ENCODE peak calls at places on chromosomes 11 and 22, in four cellular contexts. One of them, this sample, is unnamed.
A peak's percentile ranks its signal among the peaks of the same experiment; 100 is the strongest.

GRCh38 chr11:11968511-11969280 is 39.7 kb downstream of the DKK3 start:
- DNase-seq in GM12878: no peak
- DNase-seq in SK-N-SH: peak; percentile 89
- DNase-seq in stomach: no peak
- DNase-seq in this sample: no peak

GRCh38 chr11:122197055-122197987 is 81.3 kb upstream of the BLID start:
- DNase-seq in GM12878: no peak
- DNase-seq in stomach: no peak
- DNase-seq in SK-N-SH: no peak
- DNase-seq in this sample: no peak

GRCh38 chr11:116513894-116514293 is 258.9 kb downstream of the BUD13 start:
- DNase-seq in SK-N-SH: no peak
- DNase-seq in GM12878: no peak
- DNase-seq in stomach: no peak
- DNase-seq in this sample: no peak

GRCh38 chr22:28604961-28605360 is 74.7 kb downstream of the TTC28 start:
- DNase-seq in stomach: no peak
- DNase-seq in SK-N-SH: no peak
- DNase-seq in GM12878: no peak
- DNase-seq in this sample: no peak

GRCh38 chr11:132472411-132473205 is 1059.7 kb downstream of the OPCML start:
- DNase-seq in GM12878: no peak
- DNase-seq in SK-N-SH: no peak
- DNase-seq in stomach: no peak
- DNase-seq in this sample: no peak

GRCh38 chr11:1232328-1233321 is 9.8 kb downstream of the MUC5B start:
- DNase-seq in SK-N-SH: peak; percentile 29
- DNase-seq in stomach: no peak
- DNase-seq in GM12878: no peak
- DNase-seq in this sample: peak; percentile 49

GRCh38 chr22:47154621-47155081 is 392.2 kb downstream of the TBC1D22A start:
- DNase-seq in SK-N-SH: peak; percentile 88
- DNase-seq in GM12878: no peak
- DNase-seq in stomach: peak; percentile 50
- DNase-seq in this sample: no peak

GRCh38 chr11:35305670-35306382 is 113.5 kb downstream of the SLC1A2 start:
- DNase-seq in stomach: peak; percentile 36
- DNase-seq in GM12878: no peak
- DNase-seq in SK-N-SH: peak; percentile 63
- DNase-seq in this sample: no peak

GRCh38 chr11:27203077-27203476 is 159.9 kb downstream of the CCDC34 start:
- DNase-seq in SK-N-SH: no peak
- DNase-seq in stomach: no peak
- DNase-seq in GM12878: no peak
- DNase-seq in this sample: no peak

GRCh38 chr11:93843906-93844305 is 6.5 kb downstream of the VSTM5 start:
- DNase-seq in GM12878: no peak
- DNase-seq in SK-N-SH: no peak
- DNase-seq in stomach: no peak
- DNase-seq in this sample: no peak

GRCh38 chr22:35480143-35480542 is 60.5 kb upstream of the RASD2 start:
- DNase-seq in GM12878: no peak
- DNase-seq in stomach: peak; percentile 56
- DNase-seq in SK-N-SH: no peak
- DNase-seq in this sample: no peak

GRCh38 chr11:10638285-10638684 is 55.3 kb downstream of the IRAG1 start:
- DNase-seq in SK-N-SH: peak; percentile 48
- DNase-seq in stomach: no peak
- DNase-seq in GM12878: no peak
- DNase-seq in this sample: peak; percentile 76

GRCh38 chr22:46845281-46846153 is 83.1 kb downstream of the TBC1D22A start:
- DNase-seq in GM12878: no peak
- DNase-seq in SK-N-SH: peak; percentile 46
- DNase-seq in stomach: no peak
- DNase-seq in this sample: peak; percentile 62

GRCh38 chr22:50192825-50193204 is 7.1 kb downstream of the TRABD start:
- DNase-seq in GM12878: no peak
- DNase-seq in stomach: peak; percentile 53
- DNase-seq in SK-N-SH: no peak
- DNase-seq in this sample: no peak

DNA sequence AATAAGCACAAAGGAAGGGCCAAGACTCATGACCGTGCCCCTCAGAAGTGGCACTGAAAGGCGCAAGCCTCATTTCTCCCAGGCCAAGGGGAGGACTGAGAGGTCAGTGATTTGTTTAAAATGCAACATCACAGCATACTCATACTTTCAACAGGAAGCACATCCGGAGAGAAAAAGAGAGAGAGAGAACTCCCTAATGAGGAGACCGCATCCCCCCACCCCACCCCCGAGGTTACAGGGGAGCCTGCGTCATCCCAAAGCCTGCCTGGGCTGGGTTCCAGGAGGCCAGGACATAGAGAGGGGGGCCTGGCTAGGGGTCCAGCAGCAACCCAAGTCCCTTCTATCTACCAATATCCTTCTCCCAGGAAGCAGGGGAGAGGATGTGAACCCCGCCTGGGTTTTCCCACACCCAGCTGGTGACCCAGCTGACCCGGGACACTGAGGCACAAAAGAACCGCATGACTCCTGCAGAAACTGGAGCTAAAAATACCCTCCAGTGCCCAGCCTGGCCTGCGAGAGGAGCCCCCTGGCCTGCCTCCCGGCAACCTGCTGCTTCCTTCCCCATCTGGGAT is 3.8 kb downstream of the CSNK1E start:
- DNase-seq in stomach: peak; percentile 50
- DNase-seq in SK-N-SH: no peak
- DNase-seq in GM12878: peak; percentile 35
- DNase-seq in this sample: no peak
- TF ChIP-seq POLR2AphosphoS5 in stomach: peak; percentile 63
- TF ChIP-seq POLR2AphosphoS5 in SK-N-SH: no peak
- TF ChIP-seq POLR2AphosphoS5 in GM12878: no peak
- TF ChIP-seq POLR2AphosphoS5 in this sample: no peak

GRCh38 chr22:29854432-29854831 is 16.4 kb upstream of the ASCC2 start:
- DNase-seq in SK-N-SH: no peak
- DNase-seq in stomach: no peak
- DNase-seq in GM12878: no peak
- DNase-seq in this sample: no peak

GRCh38 chr22:29856496-29856895 is 18.4 kb upstream of the ASCC2 start:
- DNase-seq in SK-N-SH: no peak
- DNase-seq in stomach: no peak
- DNase-seq in GM12878: no peak
- DNase-seq in this sample: no peak

GRCh38 chr22:29855611-29856181 is 17.6 kb upstream of the ASCC2 start:
- DNase-seq in stomach: no peak
- DNase-seq in SK-N-SH: no peak
- DNase-seq in GM12878: no peak
- DNase-seq in this sample: no peak

GRCh38 chr22:29861672-29862297 is 21.2 kb upstream of the MTMR3 start:
- DNase-seq in GM12878: no peak
- DNase-seq in stomach: no peak
- DNase-seq in SK-N-SH: no peak
- DNase-seq in this sample: no peak

DNA sequence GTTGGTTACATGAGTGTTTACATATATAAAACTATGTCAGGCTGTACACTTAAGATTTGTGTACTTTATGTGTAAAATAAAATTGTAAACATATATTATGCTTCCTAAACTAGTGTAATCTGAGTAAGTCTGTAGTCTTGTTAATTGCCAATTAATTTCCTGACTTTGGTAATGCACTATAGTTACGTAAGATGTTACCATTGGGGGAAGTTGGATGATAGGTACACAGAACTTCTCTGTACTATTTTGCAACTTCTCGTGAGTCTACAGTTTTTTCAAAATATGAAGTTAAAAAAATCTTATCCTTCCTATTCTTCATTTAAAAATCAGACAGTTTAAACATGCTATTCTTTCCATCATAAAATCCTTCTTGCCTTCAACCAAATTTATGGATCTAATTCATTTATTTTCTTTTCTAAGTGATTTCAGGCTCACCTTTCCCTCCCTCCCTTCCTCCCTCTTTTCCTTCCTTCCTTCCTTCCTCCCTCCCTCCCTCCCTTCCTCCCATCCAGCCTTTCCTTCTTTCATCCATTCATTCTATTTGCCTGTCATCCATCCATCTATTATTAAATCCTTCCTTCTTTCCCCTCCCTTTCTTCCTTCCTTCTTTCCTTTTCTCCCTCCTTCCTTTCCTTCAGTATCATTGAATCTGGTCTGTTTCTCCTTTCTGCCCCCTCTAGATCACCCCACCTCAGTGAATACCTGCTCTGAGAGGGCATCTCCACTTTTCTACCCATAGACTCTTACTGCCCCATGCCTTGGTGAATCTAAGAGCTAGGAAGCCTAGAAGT is 22.1 kb upstream of the ASCC2 start:
- DNase-seq in stomach: no peak
- DNase-seq in GM12878: no peak
- DNase-seq in SK-N-SH: no peak
- DNase-seq in this sample: no peak
- H3K27ac ChIP-seq in stomach: no peak overlapping the region
- H3K27ac ChIP-seq in GM12878: no peak overlapping the region
- H3K27ac ChIP-seq in SK-N-SH: no peak overlapping the region
- H3K27ac ChIP-seq in this sample: no peak overlapping the region

GRCh38 chr11:58576792-58577440 is 1.3 kb upstream of the LPXN start:
- DNase-seq in SK-N-SH: peak; percentile 5
- DNase-seq in stomach: no peak
- DNase-seq in GM12878: no peak
- DNase-seq in this sample: no peak

GRCh38 chr11:58578635-58579191 is at the start of gene ZFP91:
- DNase-seq in stomach: peak; percentile 98
- DNase-seq in GM12878: peak; percentile 87
- DNase-seq in SK-N-SH: peak; percentile 90
- DNase-seq in this sample: peak; percentile 99

GRCh38 chr11:58579192-58580129 is 598 bp downstream of the ZFP91 start:
- DNase-seq in SK-N-SH: peak; percentile 80
- DNase-seq in stomach: peak; percentile 91
- DNase-seq in GM12878: no peak
- DNase-seq in this sample: peak; percentile 95

GRCh38 chr11:58578136-58578634 is 678 bp upstream of the ZFP91 start:
- DNase-seq in SK-N-SH: peak; percentile 77
- DNase-seq in stomach: peak; percentile 95
- DNase-seq in GM12878: peak; percentile 98
- DNase-seq in this sample: peak; percentile 98

GRCh38 chr11:58577441-58578135 is 1.3 kb upstream of the ZFP91 start:
- DNase-seq in stomach: peak; percentile 50
- DNase-seq in GM12878: peak; percentile 66
- DNase-seq in SK-N-SH: no peak
- DNase-seq in this sample: peak; percentile 82
- TF ChIP-seq EP300 in stomach: no peak
- TF ChIP-seq EP300 in GM12878: peak; percentile 96
- TF ChIP-seq EP300 in SK-N-SH: peak; percentile 72
- TF ChIP-seq EP300 in this sample: peak; percentile 23

DNA sequence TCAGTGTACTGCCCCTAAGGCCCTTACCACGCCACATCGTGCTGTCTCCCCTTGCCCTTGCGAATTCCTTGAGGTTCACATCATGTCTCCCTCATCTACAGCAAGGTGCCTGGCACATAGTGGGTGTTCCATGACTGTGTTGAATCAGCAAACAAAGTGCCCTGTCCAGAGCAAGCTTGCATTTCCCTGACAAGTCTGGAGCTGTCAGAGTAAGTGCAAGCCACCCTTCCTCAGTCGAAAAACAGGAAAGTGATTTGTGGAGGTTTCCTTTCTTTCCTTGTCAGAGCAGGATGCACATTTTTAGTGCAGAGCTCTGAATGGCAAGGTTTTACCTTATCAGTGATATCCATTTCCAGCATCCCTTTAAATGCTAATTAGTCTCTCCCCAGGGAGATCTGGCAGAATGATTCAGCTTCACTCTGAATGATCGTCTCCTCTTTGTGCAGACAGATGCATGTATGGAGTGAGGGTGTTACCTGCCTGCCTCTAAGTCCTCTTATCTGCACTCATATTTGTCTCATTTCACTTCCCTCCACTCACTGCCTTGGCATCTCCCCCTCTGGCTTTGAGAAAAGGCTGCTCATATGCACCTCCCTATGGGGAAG is 331.2 kb downstream of the TMEM135 start:
- DNase-seq in GM12878: no peak
- DNase-seq in stomach: no peak
- DNase-seq in SK-N-SH: no peak
- DNase-seq in this sample: no peak
- TF ChIP-seq POLR2AphosphoS5 in GM12878: no peak
- TF ChIP-seq POLR2AphosphoS5 in stomach: no peak
- TF ChIP-seq POLR2AphosphoS5 in SK-N-SH: no peak
- TF ChIP-seq POLR2AphosphoS5 in this sample: no peak

DNA sequence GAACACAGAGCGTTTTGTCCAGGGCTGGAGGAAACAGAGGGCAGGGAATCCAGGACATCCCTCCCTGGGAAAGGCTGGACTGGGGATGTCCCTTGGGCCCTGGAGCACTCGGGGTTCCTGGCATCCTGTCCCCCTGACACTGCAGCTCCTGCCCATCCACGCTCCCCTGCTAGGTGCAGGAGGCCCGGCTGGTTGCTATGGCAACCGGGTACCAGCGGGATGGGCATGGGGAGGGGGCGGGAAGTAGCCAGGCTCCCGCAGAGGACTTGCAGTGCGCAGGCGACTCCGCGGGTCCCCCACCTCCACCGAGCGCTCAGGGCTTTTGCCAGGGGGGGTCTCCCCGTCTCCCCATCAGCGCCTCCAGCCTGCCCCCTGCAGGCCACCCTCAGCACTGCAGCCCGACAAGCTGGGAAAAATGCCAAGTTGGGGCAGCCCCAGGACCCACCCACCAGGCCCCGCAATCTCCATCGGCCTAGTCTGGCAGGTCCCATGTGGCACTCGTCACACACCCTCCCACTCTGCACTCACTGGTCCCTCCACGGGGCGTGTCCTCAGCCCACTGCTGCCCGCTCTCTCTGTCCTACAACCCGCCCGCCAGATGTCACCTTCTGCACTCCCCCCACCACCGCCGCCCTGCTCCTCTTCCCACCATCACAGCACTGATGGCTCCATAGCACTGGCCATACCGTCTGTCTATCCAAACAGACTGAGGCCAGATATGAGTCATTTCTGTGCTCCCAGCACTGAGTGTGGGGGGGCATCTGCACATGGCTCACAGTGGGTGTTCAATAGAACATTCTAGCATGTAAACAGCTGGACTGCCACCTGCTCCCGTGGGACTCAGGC is 31.5 kb downstream of the KIAA0930 start:
- DNase-seq in stomach: no peak
- DNase-seq in GM12878: no peak
- DNase-seq in SK-N-SH: peak; percentile 93
- DNase-seq in this sample: no peak
- H3K27ac ChIP-seq in stomach: peak overlapping the region; percentile 21
- H3K27ac ChIP-seq in GM12878: no peak overlapping the region
- H3K27ac ChIP-seq in SK-N-SH: peak overlapping the region; percentile 43
- H3K27ac ChIP-seq in this sample: peak overlapping the region; percentile 35